ENCODE peak calls at places on chromosome 12, in eight cellular contexts. G is transverse colon, H is nephron progenitor cell, L is tibial artery, N is OCI-LY7, F is uterus, W is brain microvascular endothelial cell, O is choroid plexus epithelial cell. J is an unnamed sample.

GRCh38 chr12:115337693-115338543 is 653.9 kb upstream of the TBX3 start:
- DNase-seq in F (peak), W (peak), G (peak), O (peak), N (no peak), L (peak), H (no peak), J (no peak)

GRCh38 chr12:72277415-72277814 is 5.2 kb downstream of the TRHDE start:
- DNase-seq in N (no peak), L (no peak), G (no peak), W (no peak), O (no peak), F (no peak), H (no peak), J (no peak)

GRCh38 chr12:121796855-121797751 is 3.6 kb upstream of the RHOF start:
- DNase-seq in N (no peak), W (peak), L (peak), G (peak), O (peak), F (peak), H (peak), J (peak)

GRCh38 chr12:105393586-105393985 is 63.1 kb downstream of the C12orf75 start:
- DNase-seq in H (no peak), N (no peak), L (no peak), G (no peak), W (peak), F (no peak), O (peak), J (no peak)

GRCh38 chr12:101671157-101671791 is 26.2 kb upstream of the CHPT1 start:
- DNase-seq in O (no peak), W (no peak), G (peak), N (peak), L (no peak), H (no peak), F (no peak), J (peak)

GRCh38 chr12:75322464-75322863 is 7.7 kb downstream of the CAPS2 start:
- DNase-seq in L (no peak), H (no peak), G (no peak), W (peak), F (no peak), O (peak), N (no peak), J (no peak)

GRCh38 chr12:114687269-114687605 is 3.3 kb upstream of the TBX3 start:
- DNase-seq in G (no peak), O (no peak), W (no peak), F (no peak), H (no peak), N (no peak), L (no peak), J (no peak)

GRCh38 chr12:124820199-124820598 is 43.5 kb downstream of the SCARB1 start:
- DNase-seq in H (no peak), W (no peak), L (no peak), G (no peak), F (no peak), O (no peak), N (no peak), J (no peak)

GRCh38 chr12:121034906-121035305 is 4.1 kb downstream of the OASL start:
- DNase-seq in G (no peak), H (no peak), F (no peak), L (no peak), W (no peak), N (no peak), O (no peak), J (no peak)

GRCh38 chr12:60415361-60415760 is 819.5 kb downstream of the SLC16A7 start:
- DNase-seq in N (no peak), G (no peak), W (peak), F (no peak), L (no peak), H (no peak), O (peak), J (no peak)

GRCh38 chr12:57545809-57546437 is 1.1 kb downstream of the DCTN2 start:
- DNase-seq in O (no peak), N (no peak), G (peak), F (no peak), H (no peak), L (peak), W (no peak), J (no peak)

GRCh38 chr12:16385779-16386646 is 38.6 kb downstream of the MGST1 start:
- DNase-seq in L (no peak), G (peak), F (peak), H (peak), W (peak), N (peak), O (peak), J (peak)

GRCh38 chr12:94792690-94793089 is 142.3 kb upstream of the TMCC3 start:
- DNase-seq in O (peak), W (no peak), L (no peak), N (no peak), H (no peak), F (no peak), G (no peak), J (no peak)

GRCh38 chr12:41521872-41522379 is 333.8 kb downstream of the PDZRN4 start:
- DNase-seq in L (no peak), O (peak), W (peak), F (no peak), N (peak), H (no peak), G (no peak), J (no peak)

GRCh38 chr12:43216490-43216889 is 335.5 kb downstream of the ADAMTS20 start:
- DNase-seq in O (no peak), W (no peak), F (no peak), G (no peak), L (no peak), N (no peak), H (no peak), J (no peak)

GRCh38 chr12:79690156-79690605 is 583 bp downstream of the PAWR start:
- DNase-seq in O (peak), H (no peak), N (no peak), L (peak), W (peak), F (peak), G (no peak), J (peak)

GRCh38 chr12:32444895-32445294 is 45.5 kb downstream of the FGD4 start:
- DNase-seq in H (no peak), F (no peak), L (no peak), O (peak), N (no peak), W (peak), G (no peak), J (peak)

GRCh38 chr12:5432011-5432400 is at the start of gene NTF3:
- DNase-seq in H (peak), G (no peak), N (peak), W (no peak), F (no peak), L (peak), O (peak), J (no peak)

GRCh38 chr12:110249105-110249504 is 31.9 kb upstream of the ATP2A2 start:
- DNase-seq in W (no peak), F (no peak), H (peak), L (no peak), G (no peak), N (no peak), O (no peak), J (no peak)

GRCh38 chr12:130116791-130117190 is 45.5 kb upstream of the FZD10 start:
- DNase-seq in L (no peak), F (no peak), W (no peak), N (no peak), G (no peak), O (no peak), H (no peak), J (no peak)

GRCh38 chr12:99706736-99707473 is 59.4 kb downstream of the GARIN6 start:
- DNase-seq in O (no peak), G (no peak), L (no peak), F (no peak), W (no peak), H (no peak), N (no peak), J (no peak)

DNA sequence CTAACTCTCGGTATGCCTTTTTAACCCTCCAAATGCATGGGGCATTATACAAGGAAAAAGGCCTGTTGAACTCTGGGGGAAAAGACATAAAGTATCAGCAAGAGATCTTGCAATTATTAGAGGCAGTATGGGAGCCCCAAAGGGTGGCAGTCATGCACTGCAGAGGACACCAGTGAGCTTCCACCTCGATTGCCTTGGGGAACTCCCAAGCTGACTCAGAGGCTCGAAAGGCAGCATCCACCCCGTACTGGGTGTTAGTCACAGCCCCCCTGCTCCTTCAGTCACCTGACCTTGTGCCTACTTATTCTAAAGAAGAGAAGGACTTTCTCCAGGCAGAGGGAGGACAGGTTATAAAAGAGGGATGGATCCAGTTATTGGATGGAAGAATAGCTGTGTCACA is 781.4 kb upstream of the TMEM132C start:
- DNase-seq in G (peak), W (peak), L (no peak), H (no peak), F (no peak), O (peak), N (no peak), J (peak)
- TF ChIP-seq CTCF in G (no peak), W (peak), L (no peak), H (no peak), F (no peak), O (peak), N (no peak), J (no peak)

DNA sequence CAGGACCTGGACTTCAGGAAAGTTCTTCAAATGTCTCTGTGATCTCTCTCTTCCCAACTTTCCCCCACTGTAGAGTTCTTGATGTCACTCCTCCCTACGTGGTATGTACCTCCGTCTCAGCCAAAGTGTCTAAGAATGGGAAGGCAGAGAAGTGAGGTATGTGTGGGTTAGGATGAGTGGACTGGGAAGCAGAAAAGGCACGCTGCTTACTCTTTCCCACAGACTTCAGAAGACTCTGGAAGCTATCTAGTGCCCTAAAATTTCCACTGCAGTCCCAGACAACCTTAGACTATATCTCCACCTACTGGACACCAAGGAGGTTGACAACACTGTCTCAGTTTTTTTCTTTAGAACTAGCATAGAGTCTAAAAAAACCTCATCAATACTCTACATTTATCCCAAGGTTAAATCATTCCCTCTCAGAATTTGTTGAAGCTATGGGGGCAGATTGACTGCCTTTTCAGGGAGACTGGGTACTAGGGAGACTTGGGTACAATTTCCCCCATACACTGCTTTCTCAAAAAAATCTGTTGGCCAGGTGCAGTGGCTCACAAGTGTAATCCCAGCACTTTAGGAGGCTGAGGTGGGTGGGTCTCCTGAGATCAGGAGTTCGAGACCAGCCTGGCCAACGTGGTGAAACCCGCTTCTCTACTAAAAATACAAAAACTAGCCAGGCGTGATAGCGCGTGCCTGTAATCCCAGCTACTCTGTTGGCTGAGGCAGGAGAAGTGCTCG is 20.6 kb upstream of the ITGA5 start:
- DNase-seq in F (no peak), W (no peak), H (no peak), O (peak), N (peak), G (no peak), L (no peak), J (no peak)
- TF ChIP-seq CTCF in F (peak), W (peak), H (peak), O (peak), N (peak), G (peak), L (peak), J (peak)

DNA sequence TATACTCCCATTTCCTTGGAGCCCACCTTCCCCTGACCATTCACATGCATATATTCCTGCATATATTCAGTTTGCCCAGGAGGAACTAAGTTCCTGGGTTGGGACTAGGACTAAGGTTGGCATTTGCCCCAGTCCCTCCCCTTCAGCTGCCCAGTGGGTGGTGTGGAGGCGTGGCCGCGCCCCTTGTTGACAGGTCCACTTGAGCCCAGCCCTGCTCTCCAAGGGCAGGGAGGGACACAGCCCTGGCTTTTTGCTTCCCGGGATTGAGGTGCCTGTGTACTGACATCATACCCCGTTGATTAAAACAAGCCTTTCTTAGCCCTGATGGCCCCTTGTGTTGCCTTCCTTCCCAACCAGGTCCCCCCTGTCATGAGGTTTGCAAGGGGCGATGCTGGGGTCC is 7.3 kb downstream of the ERBB3 start:
- DNase-seq in L (no peak), G (peak), N (no peak), W (no peak), O (no peak), F (no peak), H (no peak), J (peak)
- TF ChIP-seq CTCF in L (no peak), G (no peak), N (no peak), W (no peak), O (no peak), F (no peak), H (no peak), J (no peak)

GRCh38 chr12:12890815-12891645 is at the start of gene GPRC5A:
- DNase-seq in F (peak), G (peak), N (no peak), H (peak), L (peak), W (peak), O (peak), J (peak)
- TF ChIP-seq CTCF in F (peak), G (no peak), N (no peak), H (no peak), L (peak), W (peak), O (peak), J (no peak)

GRCh38 chr12:19893514-19893913 is 454.2 kb downstream of the AEBP2 start:
- DNase-seq in F (no peak), L (no peak), O (peak), N (no peak), H (no peak), W (peak), G (no peak), J (no peak)
- TF ChIP-seq CTCF in F (no peak), L (no peak), O (peak), N (no peak), H (no peak), W (peak), G (no peak), J (no peak)

GRCh38 chr12:113316155-113316554 is 18.8 kb downstream of the SLC8B1 start:
- DNase-seq in O (no peak), N (no peak), H (no peak), L (no peak), W (no peak), G (no peak), F (no peak), J (no peak)
- TF ChIP-seq CTCF in O (peak), N (peak), H (no peak), L (no peak), W (peak), G (no peak), F (no peak), J (no peak)